ENCODE peak calls at places on chromosome 4, in four cellular contexts. One of them, this sample, is unnamed.

GRCh38 chr4:25441519-25442117 is 64.6 kb downstream of the ANAPC4 start:
- DNase-seq in fibroblast of mammary gland: peak
- DNase-seq in glutamatergic neuron: peak
- DNase-seq in cardiac fibroblast: peak
- DNase-seq in this sample: peak

GRCh38 chr4:48898733-48899431 is 7.7 kb downstream of the OCIAD2 start:
- DNase-seq in cardiac fibroblast: peak
- DNase-seq in fibroblast of mammary gland: peak
- DNase-seq in glutamatergic neuron: no peak
- DNase-seq in this sample: no peak

GRCh38 chr4:8117278-8117682 is 41.3 kb downstream of the ABLIM2 start:
- DNase-seq in glutamatergic neuron: no peak
- DNase-seq in cardiac fibroblast: peak
- DNase-seq in fibroblast of mammary gland: peak
- DNase-seq in this sample: peak

GRCh38 chr4:6999172-7000086 is 43.7 kb upstream of the TADA2B start:
- DNase-seq in cardiac fibroblast: peak
- DNase-seq in glutamatergic neuron: no peak
- DNase-seq in fibroblast of mammary gland: no peak
- DNase-seq in this sample: no peak

GRCh38 chr4:182855312-182855711 is 61.9 kb downstream of the DCTD start:
- DNase-seq in glutamatergic neuron: no peak
- DNase-seq in cardiac fibroblast: no peak
- DNase-seq in fibroblast of mammary gland: no peak
- DNase-seq in this sample: no peak

GRCh38 chr4:656651-657337 is 17.3 kb downstream of the ATP5ME start:
- DNase-seq in cardiac fibroblast: peak
- DNase-seq in fibroblast of mammary gland: peak
- DNase-seq in glutamatergic neuron: no peak
- DNase-seq in this sample: no peak

GRCh38 chr4:94995684-94996394 is 238.1 kb downstream of the BMPR1B start:
- DNase-seq in cardiac fibroblast: no peak
- DNase-seq in fibroblast of mammary gland: peak
- DNase-seq in glutamatergic neuron: no peak
- DNase-seq in this sample: no peak

GRCh38 chr4:146095091-146095690 is 80.3 kb upstream of the LSM6 start:
- DNase-seq in cardiac fibroblast: peak
- DNase-seq in glutamatergic neuron: no peak
- DNase-seq in fibroblast of mammary gland: peak
- DNase-seq in this sample: peak

GRCh38 chr4:74293558-74293957 is 14.7 kb upstream of the EPGN start:
- DNase-seq in glutamatergic neuron: no peak
- DNase-seq in cardiac fibroblast: no peak
- DNase-seq in fibroblast of mammary gland: no peak
- DNase-seq in this sample: no peak

GRCh38 chr4:78650106-78651021 is 98.8 kb downstream of the ANXA3 start:
- DNase-seq in cardiac fibroblast: peak
- DNase-seq in fibroblast of mammary gland: peak
- DNase-seq in glutamatergic neuron: no peak
- DNase-seq in this sample: peak

GRCh38 chr4:24433515-24434192 is 150.7 kb downstream of the DHX15 start:
- DNase-seq in fibroblast of mammary gland: no peak
- DNase-seq in cardiac fibroblast: no peak
- DNase-seq in glutamatergic neuron: no peak
- DNase-seq in this sample: no peak

GRCh38 chr4:2243682-2244380 is 1.9 kb upstream of the HAUS3 start:
- DNase-seq in fibroblast of mammary gland: peak
- DNase-seq in cardiac fibroblast: peak
- DNase-seq in glutamatergic neuron: peak
- DNase-seq in this sample: peak

GRCh38 chr4:56641494-56642051 is 39.5 kb downstream of the HOPX start:
- DNase-seq in cardiac fibroblast: peak
- DNase-seq in fibroblast of mammary gland: peak
- DNase-seq in glutamatergic neuron: no peak
- DNase-seq in this sample: peak

GRCh38 chr4:73707269-73707875 is 33.0 kb upstream of the CXCL8 start:
- DNase-seq in cardiac fibroblast: no peak
- DNase-seq in glutamatergic neuron: no peak
- DNase-seq in fibroblast of mammary gland: no peak
- DNase-seq in this sample: no peak

GRCh38 chr4:148757171-148757570 is 315.0 kb upstream of the NR3C2 start:
- DNase-seq in glutamatergic neuron: no peak
- DNase-seq in cardiac fibroblast: peak
- DNase-seq in fibroblast of mammary gland: no peak
- DNase-seq in this sample: no peak

GRCh38 chr4:38523524-38524448 is 140.2 kb upstream of the KLF3 start:
- DNase-seq in fibroblast of mammary gland: no peak
- DNase-seq in cardiac fibroblast: no peak
- DNase-seq in glutamatergic neuron: no peak
- DNase-seq in this sample: no peak

GRCh38 chr4:160983035-160983434 is 1180.8 kb downstream of the FSTL5 start:
- DNase-seq in cardiac fibroblast: no peak
- DNase-seq in fibroblast of mammary gland: no peak
- DNase-seq in glutamatergic neuron: no peak
- DNase-seq in this sample: no peak

DNA sequence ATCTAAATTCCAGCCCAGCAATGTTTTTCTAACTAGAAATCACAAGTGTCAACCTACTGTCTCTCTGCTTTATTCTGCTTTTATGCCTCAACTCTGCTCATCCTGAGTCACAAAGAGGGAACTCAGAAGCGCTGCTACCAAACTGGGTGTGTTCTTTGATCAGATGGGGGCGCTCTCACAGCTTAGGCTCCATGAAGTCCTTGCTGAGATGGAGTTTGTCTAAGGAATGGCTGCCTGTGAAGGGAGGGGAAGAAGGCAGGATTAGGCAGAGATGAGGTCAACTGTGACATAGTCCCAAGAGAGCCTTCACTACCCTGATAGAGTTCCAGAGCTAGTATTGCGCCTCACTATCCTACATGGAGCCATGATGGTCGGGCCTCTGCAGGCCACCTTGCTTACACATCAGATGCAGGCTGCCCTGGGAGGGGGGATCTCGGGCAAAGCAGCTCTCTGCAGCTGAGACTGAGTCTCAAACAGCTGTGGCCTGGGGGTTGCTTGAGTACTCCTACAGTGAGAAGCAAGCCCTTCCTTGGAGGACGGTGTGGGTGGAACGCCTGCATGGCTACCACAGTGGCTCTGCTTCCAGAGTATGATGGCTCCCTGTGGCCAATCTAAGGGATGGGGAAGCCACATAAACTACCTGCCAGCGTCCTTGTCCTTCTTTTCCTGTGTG is 219.9 kb downstream of the CCNG2 start:
- DNase-seq in fibroblast of mammary gland: no peak
- DNase-seq in glutamatergic neuron: peak
- DNase-seq in cardiac fibroblast: no peak
- DNase-seq in this sample: no peak
- TF ChIP-seq CTCF in fibroblast of mammary gland: no peak
- TF ChIP-seq CTCF in glutamatergic neuron: no peak
- TF ChIP-seq CTCF in cardiac fibroblast: no peak
- TF ChIP-seq CTCF in this sample: peak

GRCh38 chr4:152909901-152910300 is 26.2 kb upstream of the FHDC1 start:
- DNase-seq in glutamatergic neuron: no peak
- DNase-seq in cardiac fibroblast: no peak
- DNase-seq in fibroblast of mammary gland: no peak
- DNase-seq in this sample: no peak

GRCh38 chr4:152910521-152910920 is 25.6 kb upstream of the FHDC1 start:
- DNase-seq in glutamatergic neuron: no peak
- DNase-seq in fibroblast of mammary gland: no peak
- DNase-seq in cardiac fibroblast: no peak
- DNase-seq in this sample: no peak
- TF ChIP-seq CTCF in glutamatergic neuron: no peak
- TF ChIP-seq CTCF in fibroblast of mammary gland: no peak
- TF ChIP-seq CTCF in cardiac fibroblast: no peak
- TF ChIP-seq CTCF in this sample: no peak

GRCh38 chr4:97150966-97151365 is 992.3 kb downstream of the STPG2 start:
- DNase-seq in glutamatergic neuron: no peak
- DNase-seq in cardiac fibroblast: no peak
- DNase-seq in fibroblast of mammary gland: no peak
- DNase-seq in this sample: no peak

GRCh38 chr4:97152159-97152558 is 991.1 kb downstream of the STPG2 start:
- DNase-seq in fibroblast of mammary gland: no peak
- DNase-seq in glutamatergic neuron: no peak
- DNase-seq in cardiac fibroblast: no peak
- DNase-seq in this sample: no peak

GRCh38 chr4:97153042-97153441 is 990.2 kb downstream of the STPG2 start:
- DNase-seq in fibroblast of mammary gland: no peak
- DNase-seq in glutamatergic neuron: no peak
- DNase-seq in cardiac fibroblast: peak
- DNase-seq in this sample: no peak
- TF ChIP-seq CTCF in fibroblast of mammary gland: no peak
- TF ChIP-seq CTCF in glutamatergic neuron: no peak
- TF ChIP-seq CTCF in cardiac fibroblast: no peak
- TF ChIP-seq CTCF in this sample: peak

DNA sequence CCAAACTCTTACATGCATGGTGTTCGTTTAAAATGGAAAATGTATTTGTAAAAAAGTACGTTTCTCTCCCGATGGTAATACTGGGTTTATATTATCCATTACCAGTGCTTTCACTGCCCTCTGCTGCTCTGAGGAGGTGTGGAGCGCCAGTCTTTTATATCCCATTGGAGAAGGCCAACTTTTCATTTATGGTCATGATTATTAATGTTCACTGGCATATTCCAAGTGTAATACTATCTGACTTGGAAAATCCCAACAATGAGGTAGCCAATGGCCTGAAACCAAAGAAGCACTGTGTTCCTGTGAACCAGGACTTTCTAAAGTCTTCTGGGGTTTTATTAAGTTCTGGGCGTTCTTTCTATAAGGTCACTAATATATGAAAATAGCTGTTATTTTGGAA is 80.7 kb downstream of the SYNPO2 start:
- DNase-seq in fibroblast of mammary gland: peak
- DNase-seq in cardiac fibroblast: peak
- DNase-seq in glutamatergic neuron: no peak
- DNase-seq in this sample: peak
- TF ChIP-seq CTCF in fibroblast of mammary gland: peak
- TF ChIP-seq CTCF in cardiac fibroblast: peak
- TF ChIP-seq CTCF in glutamatergic neuron: no peak
- TF ChIP-seq CTCF in this sample: peak

This sample was measured in HFFc6.